ENCODE peak calls at places on chromosomes 6 and 20, in nine cellular contexts. X is ovary, P is spleen, H is body of pancreas, Q is A549, O is lower leg skin, R is adrenal gland, A is NB4, U is uterus. B is an unnamed sample.

GRCh38 chr6:132669690-132670291 is 10.8 kb upstream of the TAAR1 start:
- DNase-seq in U (no peak), O (no peak), A (peak; percentile 49), H (no peak), X (no peak), R (no peak), P (no peak), Q (peak; percentile 15), B (peak; percentile 25)

GRCh38 chr20:32385541-32385940 is 27.4 kb downstream of the ASXL1 start:
- DNase-seq in X (no peak), Q (no peak), O (no peak), H (no peak), A (no peak), U (no peak), R (no peak), P (no peak), B (no peak)

GRCh38 chr6:4655196-4656025 is 120.8 kb upstream of the CDYL start:
- DNase-seq in Q (no peak), R (no peak), P (no peak), U (no peak), H (no peak), X (no peak), O (no peak), A (no peak), B (no peak)

GRCh38 chr20:51560550-51561307 is 18.2 kb upstream of the NFATC2 start:
- DNase-seq in P (no peak), R (no peak), U (no peak), O (no peak), H (no peak), Q (no peak), A (no peak), X (peak; percentile 35), B (no peak)

GRCh38 chr6:158322724-158323560 is 10.7 kb downstream of the TULP4 start:
- DNase-seq in A (peak; percentile 55), R (no peak), Q (peak; percentile 14), U (no peak), P (no peak), O (no peak), X (no peak), H (no peak), B (peak; percentile 77)

GRCh38 chr6:153160221-153160620 is 29.1 kb upstream of the RGS17 start:
- DNase-seq in U (no peak), R (no peak), H (no peak), X (no peak), A (no peak), P (no peak), O (no peak), Q (no peak), B (no peak)

GRCh38 chr20:50153153-50153499 is 397 bp downstream of the PEDS1 start:
- DNase-seq in O (no peak), Q (no peak), A (no peak), H (no peak), U (no peak), R (peak; percentile 69), P (no peak), X (no peak), B (peak; percentile 77)

GRCh38 chr20:61631770-61632169 is 379.7 kb downstream of the CDH4 start:
- DNase-seq in U (no peak), Q (no peak), O (no peak), X (no peak), A (no peak), H (no peak), R (no peak), P (no peak), B (no peak)

GRCh38 chr20:14193885-14194284 is 143.5 kb downstream of the FLRT3 start:
- DNase-seq in H (no peak), Q (peak; percentile 9), R (no peak), X (no peak), O (no peak), U (no peak), A (peak; percentile 6), P (no peak), B (no peak)

GRCh38 chr6:34155471-34156300 is 9.8 kb upstream of the GRM4 start:
- DNase-seq in H (no peak), R (no peak), U (no peak), A (no peak), P (peak; percentile 39), Q (no peak), X (no peak), O (no peak), B (no peak)

GRCh38 chr6:20237677-20238460 is 25.6 kb upstream of the MBOAT1 start:
- DNase-seq in Q (no peak), A (no peak), X (no peak), O (no peak), H (no peak), R (no peak), U (no peak), P (no peak), B (no peak)

GRCh38 chr6:7051780-7052440 is 55.9 kb upstream of the RREB1 start:
- DNase-seq in P (peak; percentile 94), U (peak; percentile 47), H (peak; percentile 78), Q (no peak), X (peak; percentile 62), O (no peak), A (peak; percentile 93), R (peak; percentile 74), B (peak; percentile 71)

GRCh38 chr6:157244175-157244574 is 79.1 kb downstream of the TMEM242 start:
- DNase-seq in X (no peak), O (peak; percentile 67), H (no peak), P (peak; percentile 38), U (no peak), R (peak; percentile 66), A (peak; percentile 30), Q (no peak), B (no peak)

GRCh38 chr6:151747890-151748289 is 59.6 kb upstream of the ESR1 start:
- DNase-seq in P (no peak), O (no peak), X (no peak), U (no peak), R (no peak), H (no peak), A (no peak), Q (no peak), B (no peak)

GRCh38 chr6:113953346-113953745 is 17.6 kb downstream of the HDAC2 start:
- DNase-seq in O (no peak), P (no peak), H (no peak), U (no peak), A (no peak), Q (no peak), R (no peak), X (no peak), B (no peak)

GRCh38 chr6:22025468-22026159 is 271.2 kb downstream of the PRL start:
- DNase-seq in R (peak; percentile 79), X (peak; percentile 35), H (no peak), O (no peak), P (no peak), U (peak; percentile 41), A (peak; percentile 97), Q (peak; percentile 10), B (peak; percentile 66)

GRCh38 chr6:24205020-24205492 is 79.0 kb downstream of the NRSN1 start:
- DNase-seq in U (no peak), P (no peak), Q (peak; percentile 6), H (no peak), R (peak; percentile 52), O (peak; percentile 19), A (peak; percentile 51), X (no peak), B (peak; percentile 55)

GRCh38 chr6:37695857-37696219 is 1.8 kb downstream of the MDGA1 start:
- DNase-seq in H (no peak), Q (no peak), P (no peak), A (no peak), R (peak; percentile 67), O (no peak), U (no peak), X (peak; percentile 13), B (no peak)

GRCh38 chr6:12543953-12544352 is 172.6 kb upstream of the PHACTR1 start:
- DNase-seq in R (no peak), U (no peak), X (no peak), O (no peak), P (no peak), Q (no peak), H (peak; percentile 52), A (no peak), B (no peak)

GRCh38 chr6:49606696-49607390 is 29.8 kb downstream of the RHAG start:
- DNase-seq in Q (peak; percentile 41), U (no peak), A (peak; percentile 77), O (no peak), P (no peak), H (peak; percentile 48), R (peak; percentile 60), X (no peak), B (peak; percentile 89)

GRCh38 chr20:37727957-37728634 is 34.3 kb downstream of the CTNNBL1 start:
- DNase-seq in P (no peak), H (no peak), O (no peak), X (no peak), U (no peak), R (no peak), A (no peak), Q (no peak), B (no peak)

GRCh38 chr6:50720623-50721022 is 7.3 kb downstream of the TFAP2D start:
- DNase-seq in R (no peak), O (no peak), U (no peak), P (no peak), A (peak; percentile 26), Q (no peak), X (no peak), H (no peak), B (no peak)

GRCh38 chr6:25831532-25832306 is at the start of gene SLC17A1:
- DNase-seq in R (no peak), O (no peak), H (no peak), X (no peak), P (no peak), Q (no peak), A (no peak), U (no peak), B (no peak)
- TF ChIP-seq POLR2A in R (no peak), O (no peak), H (no peak), X (no peak), P (no peak), Q (no peak), A (no peak), U (no peak), B (no peak)

GRCh38 chr6:30744054-30744805 is at the start of gene IER3:
- DNase-seq in A (peak; percentile 81), U (peak; percentile 87), P (peak; percentile 95), Q (no peak), R (peak; percentile 92), H (peak; percentile 93), O (peak; percentile 89), X (peak; percentile 84), B (peak; percentile 75)
- TF ChIP-seq POLR2A in A (no peak), U (peak; percentile 75), P (peak; percentile 55), Q (peak; percentile 99), R (peak; percentile 81), H (peak; percentile 99), O (peak; percentile 40), X (peak; percentile 35), B (peak; percentile 95)

GRCh38 chr6:89079611-89080213 is 839 bp upstream of the PNRC1 start:
- DNase-seq in R (peak; percentile 86), X (peak; percentile 47), U (peak; percentile 40), A (peak; percentile 73), O (peak; percentile 47), H (peak; percentile 52), Q (no peak), P (peak; percentile 85), B (peak; percentile 61)
- TF ChIP-seq POLR2A in R (peak; percentile 75), X (peak; percentile 27), U (peak; percentile 27), A (no peak), O (no peak), H (peak; percentile 34), Q (no peak), P (peak; percentile 48), B (no peak)

GRCh38 chr6:73866305-73866704 is 170.3 kb downstream of the CD109 start:
- DNase-seq in U (no peak), P (no peak), H (no peak), R (no peak), X (no peak), A (no peak), O (no peak), Q (no peak), B (no peak)
- TF ChIP-seq POLR2A in U (no peak), P (no peak), H (no peak), R (no peak), X (no peak), A (no peak), O (no peak), Q (no peak), B (no peak)